ENCODE peak calls at places on chromosome 17, in five cellular contexts. One of them, this sample, is unnamed.

GRCh38 chr17:40486513-40487370 is 14.7 kb downstream of the TNS4 start:
- DNase-seq in psoas muscle: no peak
- DNase-seq in BE2C: no peak
- DNase-seq in tibial nerve: peak
- DNase-seq in H1: no peak
- DNase-seq in this sample: peak

GRCh38 chr17:17836250-17836817 is 452 bp downstream of the SREBF1 start:
- DNase-seq in psoas muscle: peak
- DNase-seq in BE2C: peak
- DNase-seq in tibial nerve: peak
- DNase-seq in H1: peak
- DNase-seq in this sample: peak

GRCh38 chr17:66397486-66397885 is 95.1 kb downstream of the PRKCA start:
- DNase-seq in psoas muscle: no peak
- DNase-seq in BE2C: no peak
- DNase-seq in tibial nerve: no peak
- DNase-seq in H1: no peak
- DNase-seq in this sample: no peak

GRCh38 chr17:44757918-44758413 is 822 bp upstream of the ADAM11 start:
- DNase-seq in psoas muscle: no peak
- DNase-seq in BE2C: no peak
- DNase-seq in tibial nerve: no peak
- DNase-seq in H1: no peak
- DNase-seq in this sample: no peak

GRCh38 chr17:45942284-45942683 is 47.9 kb downstream of the MAPT start:
- DNase-seq in psoas muscle: peak
- DNase-seq in BE2C: peak
- DNase-seq in tibial nerve: peak
- DNase-seq in H1: no peak
- DNase-seq in this sample: no peak

GRCh38 chr17:20095366-20096080 is 86.4 kb downstream of the SPECC1 start:
- DNase-seq in psoas muscle: peak
- DNase-seq in BE2C: peak
- DNase-seq in tibial nerve: peak
- DNase-seq in H1: peak
- DNase-seq in this sample: no peak

GRCh38 chr17:49582789-49583188 is 7.1 kb downstream of the NXPH3 start:
- DNase-seq in psoas muscle: no peak
- DNase-seq in BE2C: no peak
- DNase-seq in tibial nerve: no peak
- DNase-seq in H1: no peak
- DNase-seq in this sample: no peak

GRCh38 chr17:2337811-2338657 is 733 bp downstream of the SGSM2 start:
- DNase-seq in psoas muscle: peak
- DNase-seq in BE2C: peak
- DNase-seq in tibial nerve: no peak
- DNase-seq in H1: no peak
- DNase-seq in this sample: no peak

GRCh38 chr17:3011891-3012290 is 51.5 kb downstream of the OR1D5 start:
- DNase-seq in psoas muscle: no peak
- DNase-seq in BE2C: no peak
- DNase-seq in tibial nerve: no peak
- DNase-seq in H1: no peak
- DNase-seq in this sample: no peak

GRCh38 chr17:67912088-67912487 is 84.2 kb downstream of the C17orf58 start:
- DNase-seq in psoas muscle: no peak
- DNase-seq in BE2C: no peak
- DNase-seq in tibial nerve: no peak
- DNase-seq in H1: no peak
- DNase-seq in this sample: no peak

GRCh38 chr17:46943511-46944393 is 20.8 kb downstream of the GOSR2 start:
- DNase-seq in psoas muscle: no peak
- DNase-seq in BE2C: peak
- DNase-seq in tibial nerve: peak
- DNase-seq in H1: no peak
- DNase-seq in this sample: no peak

GRCh38 chr17:44598329-44598728 is 41.0 kb downstream of the FZD2 start:
- DNase-seq in psoas muscle: no peak
- DNase-seq in BE2C: no peak
- DNase-seq in tibial nerve: no peak
- DNase-seq in H1: no peak
- DNase-seq in this sample: no peak

GRCh38 chr17:35715416-35715815 is 16.0 kb upstream of the RASL10B start:
- DNase-seq in psoas muscle: no peak
- DNase-seq in BE2C: peak
- DNase-seq in tibial nerve: no peak
- DNase-seq in H1: no peak
- DNase-seq in this sample: no peak

GRCh38 chr17:63460018-63460417 is 13.9 kb upstream of the CYB561 start:
- DNase-seq in psoas muscle: no peak
- DNase-seq in BE2C: no peak
- DNase-seq in tibial nerve: no peak
- DNase-seq in H1: no peak
- DNase-seq in this sample: no peak

GRCh38 chr17:2215616-2216364 is 87.8 kb downstream of the SMG6 start:
- DNase-seq in psoas muscle: peak
- DNase-seq in BE2C: peak
- DNase-seq in tibial nerve: peak
- DNase-seq in H1: no peak
- DNase-seq in this sample: peak

GRCh38 chr17:28335959-28336871 is 654 bp downstream of the TNFAIP1 start:
- DNase-seq in psoas muscle: peak
- DNase-seq in BE2C: peak
- DNase-seq in tibial nerve: peak
- DNase-seq in H1: no peak
- DNase-seq in this sample: peak

GRCh38 chr17:62720126-62720850 is 87.8 kb downstream of the MARCHF10 start:
- DNase-seq in psoas muscle: no peak
- DNase-seq in BE2C: no peak
- DNase-seq in tibial nerve: no peak
- DNase-seq in H1: no peak
- DNase-seq in this sample: no peak

GRCh38 chr17:81110488-81111040 is 54.7 kb upstream of the PVALEF start:
- DNase-seq in psoas muscle: no peak
- DNase-seq in BE2C: no peak
- DNase-seq in tibial nerve: no peak
- DNase-seq in H1: no peak
- DNase-seq in this sample: no peak

GRCh38 chr17:50557265-50558029 is 3.1 kb upstream of the CACNA1G start:
- DNase-seq in psoas muscle: no peak
- DNase-seq in BE2C: no peak
- DNase-seq in tibial nerve: no peak
- DNase-seq in H1: no peak
- DNase-seq in this sample: no peak

GRCh38 chr17:55144518-55144917 is 120.2 kb upstream of the HLF start:
- DNase-seq in psoas muscle: no peak
- DNase-seq in BE2C: no peak
- DNase-seq in tibial nerve: no peak
- DNase-seq in H1: no peak
- DNase-seq in this sample: no peak

GRCh38 chr17:2253768-2254406 is 49.7 kb downstream of the SMG6 start:
- DNase-seq in psoas muscle: no peak
- DNase-seq in BE2C: no peak
- DNase-seq in tibial nerve: no peak
- DNase-seq in H1: no peak
- DNase-seq in this sample: no peak

GRCh38 chr17:19338031-19338990 is 24.2 kb downstream of the B9D1 start:
- DNase-seq in psoas muscle: peak
- DNase-seq in BE2C: peak
- DNase-seq in tibial nerve: no peak
- DNase-seq in H1: peak
- DNase-seq in this sample: no peak

GRCh38 chr17:77542551-77543490 is 402.1 kb downstream of the SEC14L1 start:
- DNase-seq in psoas muscle: peak
- DNase-seq in BE2C: peak
- DNase-seq in tibial nerve: peak
- DNase-seq in H1: peak
- DNase-seq in this sample: peak

GRCh38 chr17:33596904-33597303 is 303.8 kb upstream of the ASIC2 start:
- DNase-seq in psoas muscle: no peak
- DNase-seq in BE2C: no peak
- DNase-seq in tibial nerve: no peak
- DNase-seq in H1: no peak
- DNase-seq in this sample: no peak

GRCh38 chr17:81866440-81867122 is 4.6 kb downstream of the ARHGDIA start:
- DNase-seq in psoas muscle: no peak
- DNase-seq in BE2C: no peak
- DNase-seq in tibial nerve: no peak
- DNase-seq in H1: no peak
- DNase-seq in this sample: no peak

GRCh38 chr17:35011671-35012216 is 31.4 kb downstream of the LIG3 start:
- DNase-seq in psoas muscle: peak
- DNase-seq in BE2C: no peak
- DNase-seq in tibial nerve: no peak
- DNase-seq in H1: no peak
- DNase-seq in this sample: no peak

GRCh38 chr17:835263-835662 is 53.1 kb downstream of the MRM3 start:
- DNase-seq in psoas muscle: peak
- DNase-seq in BE2C: no peak
- DNase-seq in tibial nerve: peak
- DNase-seq in H1: peak
- DNase-seq in this sample: peak

GRCh38 chr17:10116676-10117075 is 81.7 kb downstream of the GAS7 start:
- DNase-seq in psoas muscle: no peak
- DNase-seq in BE2C: no peak
- DNase-seq in tibial nerve: no peak
- DNase-seq in H1: no peak
- DNase-seq in this sample: no peak

GRCh38 chr17:10116267-10116666 is 82.1 kb downstream of the GAS7 start:
- DNase-seq in psoas muscle: no peak
- DNase-seq in BE2C: no peak
- DNase-seq in tibial nerve: no peak
- DNase-seq in H1: no peak
- DNase-seq in this sample: no peak

GRCh38 chr17:10114931-10115535 is 83.4 kb downstream of the GAS7 start:
- DNase-seq in psoas muscle: peak
- DNase-seq in BE2C: no peak
- DNase-seq in tibial nerve: peak
- DNase-seq in H1: no peak
- DNase-seq in this sample: peak

GRCh38 chr17:10117085-10117484 is 81.3 kb downstream of the GAS7 start:
- DNase-seq in psoas muscle: no peak
- DNase-seq in BE2C: no peak
- DNase-seq in tibial nerve: no peak
- DNase-seq in H1: no peak
- DNase-seq in this sample: no peak

GRCh38 chr17:10115536-10115932 is 82.9 kb downstream of the GAS7 start:
- DNase-seq in psoas muscle: no peak
- DNase-seq in BE2C: no peak
- DNase-seq in tibial nerve: no peak
- DNase-seq in H1: no peak
- DNase-seq in this sample: no peak
- H3K4me3 ChIP-seq in psoas muscle: no peak
- H3K4me3 ChIP-seq in BE2C: no peak
- H3K4me3 ChIP-seq in tibial nerve: no peak
- H3K4me3 ChIP-seq in H1: no peak
- H3K4me3 ChIP-seq in this sample: no peak

DNA sequence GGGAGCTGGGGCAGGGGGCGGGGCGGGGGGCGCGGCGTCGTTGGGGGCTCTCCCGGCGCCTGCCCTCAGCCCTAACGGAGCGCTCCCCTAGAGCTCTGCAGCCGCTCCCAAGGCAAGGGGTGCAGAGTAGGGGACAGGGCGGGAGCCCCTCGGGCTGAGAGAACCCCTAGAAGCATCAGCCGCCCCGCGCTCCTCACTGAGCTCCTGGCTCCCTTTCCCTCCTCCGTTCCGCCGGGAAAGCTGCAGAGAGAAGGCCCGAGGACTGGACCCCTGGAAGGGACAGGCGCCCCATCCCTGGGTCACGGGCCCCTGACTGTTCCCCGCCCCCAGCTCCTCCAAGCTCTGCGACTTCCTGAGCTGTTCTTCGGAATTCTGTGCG is 232 bp upstream of the PLXDC1 start:
- DNase-seq in psoas muscle: no peak
- DNase-seq in BE2C: no peak
- DNase-seq in tibial nerve: no peak
- DNase-seq in H1: no peak
- DNase-seq in this sample: no peak
- H3K4me3 ChIP-seq in psoas muscle: peak
- H3K4me3 ChIP-seq in BE2C: no peak
- H3K4me3 ChIP-seq in tibial nerve: peak
- H3K4me3 ChIP-seq in H1: peak
- H3K4me3 ChIP-seq in this sample: no peak

DNA sequence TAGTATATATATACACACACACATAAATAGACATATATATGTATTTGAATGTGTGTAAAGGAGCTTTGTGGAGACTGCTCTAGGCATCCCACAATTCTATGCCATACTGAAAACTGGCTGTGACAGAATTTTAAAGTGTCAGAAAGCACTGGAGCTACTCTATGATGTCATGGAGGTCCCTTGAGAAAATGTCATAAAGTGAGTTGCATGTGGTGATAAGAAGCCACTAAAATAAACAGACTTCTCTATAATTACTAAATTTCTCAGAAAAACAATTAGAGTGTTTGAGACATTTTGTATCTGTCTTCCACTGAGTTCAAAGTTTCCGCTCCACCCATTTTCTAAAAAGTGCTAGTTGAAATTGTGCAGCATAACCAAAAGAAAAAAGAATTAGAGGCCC is 603.9 kb downstream of the KCNJ2 start:
- DNase-seq in psoas muscle: no peak
- DNase-seq in BE2C: no peak
- DNase-seq in tibial nerve: no peak
- DNase-seq in H1: no peak
- DNase-seq in this sample: no peak
- H3K4me3 ChIP-seq in psoas muscle: no peak
- H3K4me3 ChIP-seq in BE2C: no peak
- H3K4me3 ChIP-seq in tibial nerve: no peak
- H3K4me3 ChIP-seq in H1: no peak
- H3K4me3 ChIP-seq in this sample: no peak

DNA sequence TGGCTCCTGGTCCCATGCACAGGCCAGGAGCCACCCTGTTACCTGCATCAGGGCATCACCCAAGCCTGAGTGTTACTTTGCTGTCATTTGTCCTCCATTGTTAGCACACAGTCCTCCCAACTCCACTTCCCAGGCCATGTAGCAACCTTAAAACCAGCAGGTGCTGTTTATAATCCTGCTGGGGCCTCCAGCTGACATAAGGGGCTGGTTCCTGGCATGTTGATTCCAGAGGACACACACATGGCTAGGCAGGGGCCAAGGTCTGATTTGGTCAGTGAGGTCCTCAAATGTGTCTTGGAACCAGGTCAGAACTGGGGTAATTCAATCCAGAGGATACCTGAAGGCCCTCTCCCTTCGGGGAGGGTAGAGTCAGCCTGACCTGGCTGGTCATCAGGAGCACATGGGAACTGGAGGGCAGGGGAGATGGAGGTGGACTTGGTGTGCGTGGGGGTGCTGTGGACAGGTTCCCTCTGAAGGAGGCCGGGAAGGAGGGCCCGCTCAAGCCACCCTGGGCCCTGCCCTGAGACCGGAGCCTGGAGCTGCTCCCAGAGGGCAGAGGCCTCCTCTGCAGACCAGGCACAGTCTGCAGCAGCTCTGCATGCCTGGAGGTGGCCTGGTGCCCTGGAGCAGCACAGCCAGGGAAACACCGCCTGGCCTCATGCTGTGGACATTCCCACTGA is 6.6 kb downstream of the ADORA2B start:
- DNase-seq in psoas muscle: no peak
- DNase-seq in BE2C: no peak
- DNase-seq in tibial nerve: no peak
- DNase-seq in H1: no peak
- DNase-seq in this sample: no peak
- H3K4me3 ChIP-seq in psoas muscle: no peak
- H3K4me3 ChIP-seq in BE2C: no peak
- H3K4me3 ChIP-seq in tibial nerve: no peak
- H3K4me3 ChIP-seq in H1: no peak
- H3K4me3 ChIP-seq in this sample: no peak

GRCh38 chr17:43019418-43019817 is 2.8 kb downstream of the VAT1 start:
- DNase-seq in psoas muscle: no peak
- DNase-seq in BE2C: no peak
- DNase-seq in tibial nerve: no peak
- DNase-seq in H1: no peak
- DNase-seq in this sample: no peak
- H3K4me3 ChIP-seq in psoas muscle: peak
- H3K4me3 ChIP-seq in BE2C: peak
- H3K4me3 ChIP-seq in tibial nerve: peak
- H3K4me3 ChIP-seq in H1: no peak
- H3K4me3 ChIP-seq in this sample: no peak